ENCODE peak calls at places on chromosome 7, in seven cellular contexts. H is psoas muscle, K is lower lobe of right lung, S is IMR-90, N is left ventricle myocardium inferior, L is colonic mucosa, E is GM23338. X is an unnamed sample.

GRCh38 chr7:77409739-77410545 is 6.2 kb downstream of the GSAP start:
- DNase-seq in H (no peak), K (no peak), S (peak; percentile 87), N (no peak), L (no peak), E (no peak), X (no peak)

GRCh38 chr7:22632674-22633073 is 94.3 kb upstream of the IL6 start:
- DNase-seq in H (no peak), K (no peak), S (no peak), N (no peak), L (no peak), E (no peak), X (no peak)

GRCh38 chr7:130831817-130832481 is 97.9 kb upstream of the KLF14 start:
- DNase-seq in H (no peak), K (no peak), S (peak; percentile 67), N (no peak), L (no peak), E (peak; percentile 41), X (no peak)

GRCh38 chr7:123004931-123005330 is 9.4 kb upstream of the TAS2R16 start:
- DNase-seq in H (no peak), K (no peak), S (no peak), N (no peak), L (no peak), E (no peak), X (no peak)

GRCh38 chr7:108109216-108109908 is 20.8 kb downstream of the LAMB4 start:
- DNase-seq in H (no peak), K (no peak), S (no peak), N (no peak), L (no peak), E (peak; percentile 27), X (no peak)

GRCh38 chr7:23207029-23207428 is 25.2 kb downstream of the NUP42 start:
- DNase-seq in H (no peak), K (no peak), S (no peak), N (no peak), L (no peak), E (no peak), X (no peak)

GRCh38 chr7:129434846-129435318 is 650 bp downstream of the STRIP2 start:
- DNase-seq in H (peak; percentile 55), K (no peak), S (peak; percentile 14), N (no peak), L (no peak), E (peak; percentile 65), X (peak; percentile 8)

GRCh38 chr7:69674701-69675182 is 76.5 kb downstream of the AUTS2 start:
- DNase-seq in H (no peak), K (no peak), S (no peak), N (no peak), L (no peak), E (no peak), X (no peak)

GRCh38 chr7:108596560-108596959 is 26.9 kb downstream of the DNAJB9 start:
- DNase-seq in H (no peak), K (no peak), S (no peak), N (no peak), L (no peak), E (no peak), X (no peak)

GRCh38 chr7:3439333-3440030 is 138.4 kb downstream of the SDK1 start:
- DNase-seq in H (no peak), K (no peak), S (peak; percentile 99), N (no peak), L (no peak), E (no peak), X (no peak)

GRCh38 chr7:100430450-100431285 is 1.0 kb downstream of the MEPCE start:
- DNase-seq in H (peak; percentile 66), K (peak; percentile 50), S (peak; percentile 27), N (no peak), L (peak; percentile 36), E (peak; percentile 41), X (peak; percentile 49)

GRCh38 chr7:8190121-8190895 is 71.7 kb downstream of the ICA1 start:
- DNase-seq in H (no peak), K (no peak), S (peak; percentile 54), N (no peak), L (peak; percentile 62), E (peak; percentile 82), X (peak; percentile 65)

GRCh38 chr7:34107306-34107705 is 202.0 kb downstream of the BMPER start:
- DNase-seq in H (no peak), K (no peak), S (peak; percentile 63), N (no peak), L (no peak), E (no peak), X (no peak)

GRCh38 chr7:127578036-127578684 is 7.2 kb downstream of the GCC1 start:
- DNase-seq in H (no peak), K (no peak), S (peak; percentile 80), N (no peak), L (no peak), E (peak; percentile 56), X (no peak)

GRCh38 chr7:79420464-79420863 is 33.0 kb downstream of the MAGI2 start:
- DNase-seq in H (no peak), K (no peak), S (peak; percentile 98), N (no peak), L (no peak), E (no peak), X (no peak)

GRCh38 chr7:127091620-127092019 is 161.1 kb downstream of the GRM8 start:
- DNase-seq in H (no peak), K (no peak), S (no peak), N (no peak), L (no peak), E (no peak), X (no peak)

GRCh38 chr7:116672596-116673503 is 854 bp downstream of the MET start:
- DNase-seq in H (peak; percentile 75), K (no peak), S (peak; percentile 50), N (peak; percentile 15), L (peak; percentile 52), E (peak; percentile 60), X (peak; percentile 57)

GRCh38 chr7:14021069-14021468 is 31.6 kb upstream of the ETV1 start:
- DNase-seq in H (no peak), K (no peak), S (peak; percentile 84), N (no peak), L (no peak), E (no peak), X (no peak)

GRCh38 chr7:26912933-26913536 is 48.6 kb upstream of the SKAP2 start:
- DNase-seq in H (no peak), K (no peak), S (no peak), N (no peak), L (no peak), E (no peak), X (no peak)

GRCh38 chr7:10939911-10940747 is 33.5 kb upstream of the PHF14 start:
- DNase-seq in H (peak; percentile 94), K (peak; percentile 92), S (peak; percentile 95), N (peak; percentile 89), L (peak; percentile 89), E (peak; percentile 95), X (peak; percentile 90)

DNA sequence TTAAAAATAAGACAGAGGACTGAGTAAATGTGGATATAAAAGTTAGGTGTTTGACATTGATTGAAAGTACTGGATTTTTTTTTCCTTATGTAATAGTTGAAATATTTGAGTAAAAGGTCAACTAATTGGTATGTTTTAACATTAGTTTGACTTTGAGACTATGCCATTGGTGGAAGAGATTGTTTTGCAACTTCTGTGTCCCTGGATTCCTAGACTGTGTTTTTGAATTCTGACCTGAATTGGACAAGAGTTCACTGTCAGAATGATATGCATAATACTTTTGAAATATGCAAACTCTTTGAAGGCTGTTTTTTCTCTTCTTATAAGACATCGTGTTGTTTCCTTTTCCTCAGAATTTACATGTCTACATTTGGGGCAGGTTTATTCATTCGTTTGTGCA is 48.9 kb downstream of the AGK start:
- DNase-seq in H (no peak), K (no peak), S (no peak), N (no peak), L (no peak), E (no peak), X (no peak)
- TF ChIP-seq CTCF in H (no peak), K (no peak), S (no peak), N (no peak), L (no peak), E (no peak), X (no peak)

GRCh38 chr7:75840029-75840428 is 26.4 kb upstream of the CCL24 start:
- DNase-seq in H (no peak), K (no peak), S (no peak), N (no peak), L (no peak), E (no peak), X (no peak)

GRCh38 chr7:75847707-75848106 is 31.1 kb upstream of the RHBDD2 start:
- DNase-seq in H (no peak), K (no peak), S (no peak), N (no peak), L (no peak), E (no peak), X (no peak)

GRCh38 chr7:75843470-75844116 is 30.0 kb upstream of the CCL24 start:
- DNase-seq in H (no peak), K (no peak), S (no peak), N (no peak), L (no peak), E (no peak), X (no peak)

GRCh38 chr7:75844158-75844557 is 30.6 kb upstream of the CCL24 start:
- DNase-seq in H (no peak), K (no peak), S (no peak), N (no peak), L (no peak), E (no peak), X (no peak)

GRCh38 chr7:75842836-75843446 is 29.3 kb upstream of the CCL24 start:
- DNase-seq in H (no peak), K (no peak), S (peak; percentile 93), N (no peak), L (no peak), E (no peak), X (no peak)
- H3K4me3 ChIP-seq in H (no peak overlapping the region), K (peak overlapping the region; percentile 27), S (no peak overlapping the region), N (no peak overlapping the region), L (no peak overlapping the region), E (no peak overlapping the region), X (no peak overlapping the region)

DNA sequence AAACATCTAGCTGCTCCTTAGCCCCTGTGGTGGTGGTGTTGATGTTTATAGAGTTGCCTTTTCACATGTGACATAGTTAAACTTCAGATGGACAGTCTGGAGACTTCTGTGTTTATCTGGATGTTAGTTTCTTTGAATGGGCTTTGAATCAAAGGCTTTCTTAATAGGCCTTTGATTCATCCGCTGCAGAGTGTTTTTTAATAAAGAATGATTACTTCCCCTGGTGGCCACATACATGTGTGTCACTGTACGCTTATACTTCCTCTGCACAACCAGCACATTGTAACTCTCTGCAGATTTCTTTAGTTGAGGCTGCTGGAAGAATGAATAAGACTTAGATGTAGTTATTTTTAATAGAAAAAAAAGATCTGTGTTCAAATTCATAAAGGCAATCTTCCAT is 221.1 kb downstream of the DYNC1I1 start:
- DNase-seq in H (no peak), K (no peak), S (no peak), N (no peak), L (no peak), E (no peak), X (no peak)
- TF ChIP-seq CTCF in H (no peak), K (no peak), S (no peak), N (peak; percentile 18), L (peak; percentile 13), E (peak; percentile 11), X (no peak)

DNA sequence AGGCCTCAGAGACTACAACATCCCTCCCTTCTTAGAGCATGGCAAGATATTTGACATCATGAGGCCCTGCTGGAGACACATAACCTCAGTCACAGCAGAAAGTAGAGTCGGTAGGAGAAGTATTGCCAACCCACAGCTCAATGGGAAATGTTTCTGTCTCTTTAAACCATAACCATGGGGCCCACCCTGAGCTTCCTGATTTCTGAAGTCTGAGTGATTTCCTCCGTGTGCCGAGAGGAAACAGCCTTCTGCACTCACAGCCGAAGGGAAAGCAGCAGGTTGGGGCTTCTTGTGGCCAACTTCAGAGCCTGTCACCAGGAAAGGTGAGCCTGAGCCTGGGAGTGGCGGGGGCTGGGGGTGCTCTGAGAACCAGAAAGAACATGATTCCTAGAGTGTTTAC is at the start of gene GIMAP1:
- DNase-seq in H (peak; percentile 51), K (no peak), S (no peak), N (peak; percentile 47), L (no peak), E (no peak), X (peak; percentile 38)
- H3K4me3 ChIP-seq in H (peak within 1 kb of the TSS; percentile 60), K (peak within 1 kb of the TSS; percentile 67), S (no peak within 1 kb of the TSS), N (peak within 1 kb of the TSS; percentile 69), L (peak within 1 kb of the TSS; percentile 20), E (no peak within 1 kb of the TSS), X (no peak within 1 kb of the TSS)

X was measured in thyroid gland.